ENCODE peak calls at places on chromosome 4, in eight cellular contexts. R, A, D, P, Z, C, F and Q are unnamed samples.

GRCh38 chr4:1511441-1512041 is 105.3 kb upstream of the NKX1-1 start:
- DNase-seq in R (peak), Z (no peak), P (no peak), A (peak), C (no peak), D (peak), F (peak), Q (no peak)

GRCh38 chr4:112589207-112589606 is 47.5 kb downstream of the ZGRF1 start:
- DNase-seq in C (no peak), P (no peak), R (no peak), D (no peak), Z (no peak), F (no peak), A (no peak), Q (no peak)

GRCh38 chr4:46508216-46508615 is 118.3 kb upstream of the GABRA2 start:
- DNase-seq in A (no peak), Z (no peak), F (no peak), R (no peak), P (no peak), D (no peak), C (no peak), Q (no peak)

GRCh38 chr4:150579591-150580234 is 2.2 kb upstream of the MAB21L2 start:
- DNase-seq in C (no peak), D (peak), F (no peak), P (no peak), Z (no peak), A (no peak), R (no peak), Q (peak)

GRCh38 chr4:10521386-10521785 is 64.2 kb upstream of the ZNF518B start:
- DNase-seq in D (no peak), A (no peak), F (no peak), R (no peak), P (no peak), Z (no peak), C (no peak), Q (no peak)

GRCh38 chr4:146510942-146511341 is 10.8 kb downstream of the SLC10A7 start:
- DNase-seq in R (no peak), D (no peak), A (no peak), C (no peak), F (no peak), Z (no peak), P (no peak), Q (no peak)

GRCh38 chr4:182875471-182875870 is 41.7 kb downstream of the DCTD start:
- DNase-seq in P (no peak), F (no peak), D (no peak), A (no peak), R (no peak), C (no peak), Z (no peak), Q (peak)

GRCh38 chr4:75922588-75922987 is 18.2 kb downstream of the NAAA start:
- DNase-seq in Z (no peak), P (no peak), R (no peak), C (no peak), D (no peak), F (no peak), A (no peak), Q (no peak)

GRCh38 chr4:99027304-99027703 is 31.8 kb downstream of the METAP1 start:
- DNase-seq in R (no peak), C (no peak), F (no peak), D (no peak), P (no peak), Z (no peak), A (no peak), Q (no peak)

GRCh38 chr4:111435986-111436744 is 709.1 kb upstream of the FAM241A start:
- DNase-seq in F (no peak), P (no peak), D (no peak), A (no peak), C (no peak), Z (no peak), R (no peak), Q (no peak)

GRCh38 chr4:2058264-2059033 is 678 bp upstream of the NAT8L start:
- DNase-seq in P (peak), C (no peak), D (peak), F (no peak), R (peak), Z (peak), A (no peak), Q (no peak)

GRCh38 chr4:74623041-74623440 is 171.3 kb downstream of the BTC start:
- DNase-seq in R (no peak), A (no peak), F (peak), D (no peak), Z (no peak), P (no peak), C (no peak), Q (no peak)

GRCh38 chr4:8594097-8595038 is 1.8 kb downstream of the CPZ start:
- DNase-seq in F (peak), R (peak), Z (peak), A (peak), C (peak), P (peak), D (no peak), Q (no peak)

GRCh38 chr4:87978656-87979055 is 3.1 kb downstream of the SPP1 start:
- DNase-seq in Z (no peak), C (no peak), P (no peak), F (no peak), A (no peak), R (peak), D (no peak), Q (no peak)

GRCh38 chr4:76545161-76545884 is 110.3 kb downstream of the SHROOM3 start:
- DNase-seq in Z (no peak), C (no peak), F (no peak), R (no peak), D (no peak), P (no peak), A (no peak), Q (no peak)